ENCODE peak calls at places on chromosomes 12 and 14, in four cellular contexts. F, U, G and C are unnamed samples.

GRCh38 chr12:69502342-69503081 is 32.3 kb downstream of the FRS2 start:
- DNase-seq in F (no peak), U (peak; percentile 64), G (no peak), C (no peak)

GRCh38 chr12:20320552-20320951 is 47.8 kb upstream of the PDE3A start:
- DNase-seq in F (no peak), U (no peak), G (no peak), C (no peak)

GRCh38 chr14:52267501-52268190 is at the start of gene PTGDR:
- DNase-seq in F (no peak), U (no peak), G (no peak), C (no peak)

GRCh38 chr14:93965968-93966474 is 10.3 kb downstream of the ASB2 start:
- DNase-seq in F (no peak), U (no peak), G (no peak), C (no peak)

GRCh38 chr12:112166051-112167015 is 41.0 kb downstream of the TRAFD1 start:
- DNase-seq in F (no peak), U (no peak), G (no peak), C (no peak)

GRCh38 chr14:32142754-32143437 is 58.9 kb upstream of the RNU6-7 start:
- DNase-seq in F (no peak), U (no peak), G (no peak), C (no peak)

GRCh38 chr14:45698462-45699134 is 445.6 kb upstream of the MIS18BP1 start:
- DNase-seq in F (no peak), U (no peak), G (no peak), C (no peak)

GRCh38 chr14:73744874-73745529 is 30.8 kb upstream of the PNMA1 start:
- DNase-seq in F (no peak), U (peak; percentile 73), G (peak; percentile 59), C (no peak)

GRCh38 chr12:5706247-5706646 is 238.8 kb downstream of the ANO2 start:
- DNase-seq in F (no peak), U (no peak), G (no peak), C (no peak)

GRCh38 chr14:100298551-100299237 is 7.5 kb downstream of the SLC25A29 start:
- DNase-seq in F (no peak), U (no peak), G (no peak), C (no peak)

GRCh38 chr12:74537126-74537706 is 419 bp upstream of the ATXN7L3B start:
- DNase-seq in F (peak; percentile 53), U (peak; percentile 55), G (no peak), C (peak; percentile 67)

GRCh38 chr12:90233168-90234100 is 524.8 kb upstream of the ATP2B1 start:
- DNase-seq in F (no peak), U (no peak), G (no peak), C (no peak)

GRCh38 chr12:71356569-71356968 is 83.0 kb upstream of the LGR5 start:
- DNase-seq in F (no peak), U (no peak), G (no peak), C (no peak)

DNA sequence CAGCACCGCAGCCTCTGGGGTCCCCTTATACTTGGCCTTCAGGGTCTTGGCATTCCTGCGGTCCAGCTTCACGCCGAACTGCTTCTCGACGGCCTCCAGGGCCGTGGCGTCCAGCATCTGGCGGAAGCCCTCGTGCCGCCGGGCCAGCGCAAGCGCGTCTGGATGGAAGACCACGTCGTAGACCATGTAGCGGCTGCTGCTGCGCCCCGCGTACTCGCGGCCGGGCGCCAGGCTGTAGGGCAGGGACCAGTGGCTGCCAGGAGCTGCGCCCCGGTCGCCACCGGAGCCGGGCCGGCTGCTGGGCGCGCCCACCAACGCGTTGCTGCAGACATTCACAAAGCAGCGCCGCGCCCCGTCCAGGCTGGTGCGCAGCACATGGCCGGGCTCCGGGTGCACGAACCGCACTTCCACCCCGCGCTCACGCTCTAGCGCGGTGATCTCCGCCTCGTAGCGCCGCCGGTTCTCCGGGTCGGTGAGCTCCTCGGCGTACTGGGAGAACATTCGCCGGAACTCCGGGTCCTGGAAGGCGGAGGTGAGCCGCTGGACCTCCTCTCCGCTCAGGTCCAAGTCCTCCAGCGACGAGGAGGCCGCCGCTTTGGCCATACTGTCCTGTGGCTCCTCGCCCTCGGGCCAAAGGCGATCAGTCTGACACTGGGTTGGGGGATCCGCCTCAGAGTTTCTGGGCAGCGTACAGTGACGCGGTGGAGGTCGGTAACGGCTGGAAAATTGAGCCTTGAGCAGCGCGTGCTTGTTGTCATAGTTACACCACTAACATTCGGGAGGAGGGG is at the start of gene DNAAF2:
- DNase-seq in F (peak; percentile 70), U (peak; percentile 63), G (peak; percentile 55), C (peak; percentile 53)
- TF ChIP-seq CTCF in F (no peak), U (peak; percentile 31), G (no peak), C (no peak)

DNA sequence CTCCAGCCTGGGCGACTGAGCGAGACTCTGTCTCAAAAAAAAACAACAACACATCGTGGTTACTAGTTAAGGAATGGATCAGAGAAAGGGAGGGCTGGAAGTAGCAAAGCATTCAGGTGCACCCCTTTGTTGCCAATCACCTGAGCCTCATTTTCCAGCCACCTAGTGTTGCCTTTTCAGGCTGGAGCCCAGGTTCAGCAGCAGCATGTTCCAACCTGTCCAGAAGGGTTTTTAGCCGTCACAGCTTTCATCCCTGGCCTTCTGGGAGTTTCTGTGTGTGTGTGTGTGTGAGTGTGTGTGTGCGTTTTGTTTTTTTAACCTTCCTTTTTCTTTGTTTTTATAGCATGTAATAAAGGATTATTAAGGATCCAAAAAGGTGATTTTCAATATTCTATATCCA is 121.1 kb upstream of the ATF1 start:
- DNase-seq in F (no peak), U (peak; percentile 75), G (no peak), C (no peak)
- TF ChIP-seq CTCF in F (no peak), U (no peak), G (no peak), C (no peak)

DNA sequence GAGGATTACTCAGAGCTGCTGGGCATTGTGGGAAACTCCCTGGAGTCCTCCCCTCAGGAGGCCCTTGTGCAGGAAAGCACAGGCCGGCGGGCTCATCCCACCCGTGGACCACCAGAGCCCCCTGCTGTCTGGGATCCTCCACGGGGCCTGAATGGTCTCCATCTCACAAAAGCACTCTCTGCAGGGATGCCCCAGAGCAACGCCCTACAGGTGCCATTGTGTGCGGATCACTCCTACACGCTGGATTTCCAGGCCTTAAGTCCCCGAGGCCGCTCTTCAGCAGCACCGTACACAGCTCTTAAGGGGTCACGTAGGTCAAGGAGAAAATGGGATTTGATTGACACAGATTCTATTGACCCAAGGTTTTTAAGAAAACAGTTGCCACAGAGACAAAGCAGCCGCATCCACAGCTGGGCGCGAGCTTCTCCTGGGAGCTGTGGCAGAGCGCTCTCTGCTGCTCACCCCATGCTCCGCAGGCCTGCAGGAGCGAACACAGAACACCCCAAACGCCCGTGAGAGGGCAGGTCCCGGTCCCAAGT is 36.7 kb upstream of the RIMBP2 start:
- DNase-seq in F (no peak), U (no peak), G (no peak), C (no peak)
- TF ChIP-seq CTCF in F (no peak), U (no peak), G (no peak), C (no peak)

GRCh38 chr12:66032739-66033138 is 97.8 kb downstream of the LLPH start:
- DNase-seq in F (no peak), U (no peak), G (no peak), C (no peak)

GRCh38 chr12:66036317-66036716 is 94.2 kb downstream of the LLPH start:
- DNase-seq in F (peak; percentile 90), U (peak; percentile 89), G (no peak), C (no peak)

GRCh38 chr12:66030217-66030781 is 100.3 kb downstream of the LLPH start:
- DNase-seq in F (no peak), U (no peak), G (no peak), C (no peak)

GRCh38 chr12:66035289-66035961 is 95.1 kb downstream of the LLPH start:
- DNase-seq in F (peak; percentile 64), U (peak; percentile 32), G (no peak), C (no peak)
- TF ChIP-seq CTCF in F (peak; percentile 47), U (peak; percentile 46), G (no peak), C (peak; percentile 17)

GRCh38 chr12:110858848-110859247 is 12.1 kb downstream of the CCDC63 start:
- DNase-seq in F (no peak), U (no peak), G (no peak), C (no peak)
- TF ChIP-seq CTCF in F (no peak), U (no peak), G (no peak), C (no peak)

GRCh38 chr12:56236091-56236490 is 6.2 kb downstream of the SLC39A5 start:
- DNase-seq in F (no peak), U (no peak), G (no peak), C (no peak)

GRCh38 chr12:56241424-56242205 is 11.8 kb downstream of the SLC39A5 start:
- DNase-seq in F (no peak), U (no peak), G (no peak), C (no peak)

GRCh38 chr12:56234746-56235436 is 5.0 kb downstream of the SLC39A5 start:
- DNase-seq in F (no peak), U (no peak), G (no peak), C (no peak)

GRCh38 chr12:56237552-56237951 is 7.7 kb downstream of the SLC39A5 start:
- DNase-seq in F (no peak), U (no peak), G (no peak), C (no peak)

GRCh38 chr12:56236985-56237384 is 7.1 kb downstream of the SLC39A5 start:
- DNase-seq in F (no peak), U (no peak), G (no peak), C (no peak)
- TF ChIP-seq CTCF in F (no peak), U (no peak), G (no peak), C (no peak)

GRCh38 chr14:68929623-68930307 is 49.3 kb downstream of the ACTN1 start:
- DNase-seq in F (no peak), U (no peak), G (no peak), C (no peak)

GRCh38 chr14:68928770-68929550 is 50.1 kb downstream of the ACTN1 start:
- DNase-seq in F (no peak), U (no peak), G (no peak), C (no peak)

GRCh38 chr14:68927089-68927488 is 52.0 kb downstream of the ACTN1 start:
- DNase-seq in F (no peak), U (no peak), G (no peak), C (no peak)

GRCh38 chr14:68926236-68926635 is 52.9 kb downstream of the ACTN1 start:
- DNase-seq in F (no peak), U (peak; percentile 13), G (no peak), C (no peak)

GRCh38 chr14:68927956-68928675 is 51.0 kb downstream of the ACTN1 start:
- DNase-seq in F (no peak), U (no peak), G (no peak), C (no peak)
- TF ChIP-seq CTCF in F (no peak), U (no peak), G (no peak), C (no peak)

GRCh38 chr12:68043446-68043845 is 54.2 kb downstream of the IFNG-AS1 start:
- DNase-seq in F (no peak), U (no peak), G (no peak), C (no peak)

GRCh38 chr12:68040450-68041075 is 51.3 kb downstream of the IFNG-AS1 start:
- DNase-seq in F (peak; percentile 79), U (peak; percentile 74), G (peak; percentile 34), C (peak; percentile 67)

GRCh38 chr12:68038650-68039049 is 49.4 kb downstream of the IFNG-AS1 start:
- DNase-seq in F (no peak), U (no peak), G (no peak), C (no peak)

GRCh38 chr12:68037616-68038255 is 48.5 kb downstream of the IFNG-AS1 start:
- DNase-seq in F (no peak), U (no peak), G (no peak), C (no peak)

DNA sequence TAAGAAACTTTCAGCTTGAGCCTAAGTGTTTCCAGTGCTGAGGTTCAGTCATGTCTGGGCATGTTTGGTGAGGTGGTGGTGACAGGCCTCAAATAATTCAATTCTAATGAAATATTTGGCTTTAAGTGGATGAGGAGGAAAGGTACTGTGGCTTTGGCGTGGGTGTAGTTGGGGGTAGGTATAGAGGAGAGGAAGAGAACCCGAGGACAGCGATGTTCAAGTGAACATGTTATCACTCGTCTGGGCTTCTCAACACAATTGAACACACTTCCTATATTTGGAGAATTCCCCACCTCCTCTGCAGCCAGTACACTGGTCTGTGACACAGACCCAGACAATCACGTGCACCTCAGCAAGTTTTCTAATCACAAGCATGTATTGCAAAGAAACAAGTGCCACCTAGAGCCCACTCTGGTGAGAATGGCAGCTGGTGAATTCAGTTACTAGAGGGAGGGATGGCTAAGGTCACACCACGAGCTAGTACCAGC is 53.0 kb downstream of the IFNG-AS1 start:
- DNase-seq in F (no peak), U (peak; percentile 81), G (no peak), C (peak; percentile 37)
- TF ChIP-seq CTCF in F (no peak), U (no peak), G (no peak), C (peak; percentile 19)